ENCODE peak calls at places on chromosome 1, in five cellular contexts. K is HepG2, A is H1, B is GM12878, S is K562. L is an unnamed sample.

GRCh38 chr1:153795325-153795837 is 20.2 kb downstream of the SLC27A3 start:
- DNase-seq in K (no peak), A (no peak), B (no peak), S (no peak), L (no peak)

GRCh38 chr1:90926971-90927370 is 94.9 kb downstream of the ZNF644 start:
- DNase-seq in K (no peak), A (no peak), B (no peak), S (no peak), L (no peak)

GRCh38 chr1:17419626-17420328 is 19.7 kb downstream of the RCC2 start:
- DNase-seq in K (no peak), A (peak; percentile 95), B (no peak), S (peak; percentile 84), L (no peak)

GRCh38 chr1:14597343-14598006 is 1.0 kb upstream of the KAZN start:
- DNase-seq in K (no peak), A (peak; percentile 48), B (no peak), S (no peak), L (no peak)

GRCh38 chr1:28830814-28831213 is 18.8 kb downstream of the OPRD1 start:
- DNase-seq in K (no peak), A (no peak), B (no peak), S (no peak), L (no peak)

GRCh38 chr1:21205416-21205815 is 28.7 kb upstream of the EIF4G3 start:
- DNase-seq in K (no peak), A (no peak), B (no peak), S (no peak), L (no peak)

GRCh38 chr1:54882483-54882882 is 4.5 kb downstream of the DHCR24 start:
- DNase-seq in K (peak; percentile 42), A (no peak), B (no peak), S (no peak), L (no peak)

GRCh38 chr1:7127322-7128050 is 342.2 kb downstream of the CAMTA1 start:
- DNase-seq in K (no peak), A (no peak), B (no peak), S (no peak), L (no peak)

GRCh38 chr1:64505232-64505943 is 35.5 kb downstream of the CACHD1 start:
- DNase-seq in K (no peak), A (peak; percentile 81), B (no peak), S (peak; percentile 85), L (no peak)

GRCh38 chr1:28329395-28330153 is 734 bp downstream of the MED18 start:
- DNase-seq in K (peak; percentile 21), A (peak; percentile 56), B (no peak), S (no peak), L (no peak)

GRCh38 chr1:229759037-229759435 is 133.0 kb downstream of the URB2 start:
- DNase-seq in K (no peak), A (no peak), B (no peak), S (no peak), L (no peak)
- TF ChIP-seq SRF in K (no peak), A (no peak), B (no peak), S (no peak), L (no peak)

DNA sequence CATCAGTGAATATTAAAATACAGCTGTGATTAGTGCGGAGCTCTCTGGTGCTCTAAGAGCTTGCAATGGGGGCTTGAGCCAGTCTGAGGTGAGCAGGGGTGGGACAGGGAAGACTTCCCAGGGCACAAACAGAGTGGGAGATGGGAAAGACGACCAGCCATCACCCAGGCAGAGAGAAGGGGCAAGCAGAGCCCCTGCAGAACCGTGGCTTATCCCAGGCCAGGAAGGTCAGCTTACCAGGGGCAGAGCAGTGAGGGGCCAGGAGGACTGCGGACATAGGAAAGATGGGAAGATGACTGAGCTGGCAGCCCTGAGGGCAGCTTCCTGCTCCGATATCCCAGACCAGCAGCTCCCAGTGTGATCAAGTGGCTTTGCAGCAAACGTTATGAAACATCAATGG is 55.4 kb upstream of the IFFO2 start:
- DNase-seq in K (no peak), A (no peak), B (no peak), S (no peak), L (no peak)
- TF ChIP-seq SRF in K (no peak), A (no peak), B (no peak), S (no peak), L (no peak)

GRCh38 chr1:107081102-107081501 is 24.6 kb downstream of the PRMT6 start:
- DNase-seq in K (no peak), A (no peak), B (no peak), S (no peak), L (no peak)

GRCh38 chr1:107073493-107073892 is 17.0 kb downstream of the PRMT6 start:
- DNase-seq in K (no peak), A (no peak), B (no peak), S (no peak), L (no peak)

DNA sequence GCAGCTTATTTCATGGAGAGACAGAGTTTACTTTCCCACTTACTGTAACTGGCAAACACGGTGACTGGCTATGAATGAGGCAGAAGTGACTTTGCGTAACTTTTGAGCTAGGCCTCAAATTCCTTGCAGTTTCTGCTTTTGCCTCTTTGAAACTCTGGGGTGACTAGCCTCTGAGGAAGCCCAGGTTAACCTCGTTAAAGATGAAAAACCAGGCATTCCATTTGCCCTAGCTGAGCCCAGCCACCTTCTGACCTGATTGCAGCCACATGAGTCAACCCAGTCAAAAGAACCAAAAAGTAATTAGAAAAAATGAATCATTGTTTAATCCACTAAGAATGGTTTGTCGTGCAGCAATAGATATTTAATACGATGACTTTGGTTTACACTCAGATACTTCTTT is 20.4 kb downstream of the PRMT6 start:
- DNase-seq in K (no peak), A (no peak), B (no peak), S (no peak), L (peak; percentile 26)
- TF ChIP-seq SRF in K (no peak), A (no peak), B (no peak), S (no peak), L (no peak)

GRCh38 chr1:171226757-171227370 is 21.4 kb upstream of the FMO1 start:
- DNase-seq in K (peak; percentile 45), A (no peak), B (peak; percentile 11), S (peak; percentile 47), L (peak; percentile 42)
- TF ChIP-seq SRF in K (no peak), A (no peak), B (no peak), S (no peak), L (no peak)

DNA sequence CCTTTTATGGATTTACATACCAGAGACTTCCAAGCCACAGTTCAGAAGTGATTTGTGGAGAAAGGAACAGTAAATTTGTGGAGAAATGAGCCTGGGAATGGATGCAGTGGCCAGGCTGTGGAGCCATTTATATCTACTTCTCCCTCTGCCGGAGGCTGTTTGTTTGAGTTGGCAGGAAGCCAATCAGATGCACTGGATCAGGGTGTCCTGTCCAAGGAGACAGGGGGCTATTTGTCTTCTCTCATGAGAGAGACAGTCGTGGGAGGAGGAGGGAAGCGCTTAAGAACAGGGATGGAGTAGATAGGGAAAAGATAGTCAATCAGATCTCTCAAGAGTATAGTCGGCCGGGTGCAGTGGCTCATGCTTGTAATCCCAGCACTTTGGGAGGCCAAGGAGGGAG is 2.8 kb upstream of the HAPLN2 start:
- DNase-seq in K (peak; percentile 81), A (no peak), B (no peak), S (peak; percentile 90), L (no peak)
- TF ChIP-seq SRF in K (no peak), A (no peak), B (no peak), S (no peak), L (no peak)

GRCh38 chr1:79004916-79005315 is 1.6 kb downstream of the ADGRL4 start:
- DNase-seq in K (no peak), A (no peak), B (no peak), S (no peak), L (no peak)
- TF ChIP-seq SRF in K (no peak), A (no peak), B (no peak), S (no peak), L (no peak)

DNA sequence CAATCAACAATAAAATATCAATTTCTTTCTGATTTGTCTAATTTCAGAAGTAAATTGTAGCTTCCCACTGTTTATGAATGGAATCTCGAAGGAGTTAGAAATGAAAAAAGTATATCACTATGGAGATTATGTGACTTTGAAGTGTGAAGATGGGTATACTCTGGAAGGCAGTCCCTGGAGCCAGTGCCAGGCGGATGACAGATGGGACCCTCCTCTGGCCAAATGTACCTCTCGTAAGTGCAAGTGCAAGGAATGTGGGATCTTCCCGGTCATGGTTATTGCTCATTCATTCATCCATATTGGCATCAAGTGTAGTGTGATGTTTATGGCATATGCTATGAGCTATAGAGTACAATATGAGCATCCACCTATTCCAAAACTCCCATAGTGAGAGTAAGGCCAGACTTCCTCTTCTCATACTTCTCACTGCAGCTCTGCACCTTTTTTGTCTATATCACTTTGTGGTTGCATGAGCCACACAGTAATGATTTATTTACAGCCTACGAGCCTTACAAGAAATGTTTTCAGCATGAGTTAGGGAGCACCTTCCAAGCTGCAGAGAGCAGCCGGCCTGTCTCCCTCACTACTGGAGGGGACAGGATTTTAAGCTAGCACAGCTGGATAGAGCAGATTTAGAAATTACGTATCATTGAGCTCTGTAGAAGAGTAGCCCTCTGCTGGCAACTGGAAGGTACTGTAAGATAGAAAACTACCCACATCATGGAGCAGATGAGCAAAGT is 24.9 kb upstream of the CR1L start:
- DNase-seq in K (peak; percentile 35), A (no peak), B (no peak), S (peak; percentile 64), L (peak; percentile 34)
- TF ChIP-seq SRF in K (no peak), A (no peak), B (no peak), S (no peak), L (no peak)

GRCh38 chr1:53656062-53656915 is 82.7 kb downstream of the GLIS1 start:
- DNase-seq in K (no peak), A (no peak), B (no peak), S (no peak), L (no peak)
- TF ChIP-seq SRF in K (no peak), A (no peak), B (no peak), S (no peak), L (no peak)

GRCh38 chr1:39360726-39361125 is 130.7 kb upstream of the BMP8A start:
- DNase-seq in K (no peak), A (no peak), B (no peak), S (no peak), L (no peak)
- TF ChIP-seq SRF in K (no peak), A (no peak), B (no peak), S (no peak), L (no peak)

GRCh38 chr1:109466440-109467300 is at the start of gene SYPL2:
- DNase-seq in K (no peak), A (peak; percentile 77), B (no peak), S (peak; percentile 64), L (no peak)
- TF ChIP-seq SRF in K (no peak), A (no peak), B (no peak), S (no peak), L (no peak)